ENCODE peak calls at places on chromosomes 16 and 17, in four cellular contexts. Y, R, O and N are unnamed samples.

GRCh38 chr17:65850486-65850885 is 289.0 kb upstream of the AXIN2 start:
- DNase-seq in O (no peak), R (no peak), Y (no peak), N (no peak)

GRCh38 chr16:69559164-69559563 is 6.6 kb upstream of the NFAT5 start:
- DNase-seq in O (no peak), R (no peak), Y (no peak), N (no peak)

GRCh38 chr16:23368469-23368868 is 66.4 kb downstream of the SCNN1B start:
- DNase-seq in O (no peak), R (no peak), Y (no peak), N (no peak)

GRCh38 chr17:61362396-61362795 is 37.2 kb upstream of the TBX2 start:
- DNase-seq in R (no peak), O (no peak), Y (no peak), N (no peak)

GRCh38 chr17:21532763-21533385 is 156.7 kb downstream of the KCNJ12 start:
- DNase-seq in R (no peak), Y (no peak), O (no peak), N (no peak)

GRCh38 chr16:57377080-57377841 is 5.0 kb downstream of the CX3CL1 start:
- DNase-seq in O (no peak), Y (no peak), R (peak; percentile 79), N (no peak)

GRCh38 chr17:50056217-50056960 is 479 bp downstream of the ITGA3 start:
- DNase-seq in R (no peak), Y (peak; percentile 86), O (peak; percentile 66), N (peak; percentile 62)

GRCh38 chr17:31698751-31699150 is 160.3 kb downstream of the COPRS start:
- DNase-seq in R (no peak), O (no peak), Y (no peak), N (no peak)

GRCh38 chr16:57525761-57526160 is 10.6 kb downstream of the CCDC102A start:
- DNase-seq in Y (no peak), O (no peak), R (no peak), N (peak; percentile 76)

GRCh38 chr17:62892870-62893338 is 73.1 kb upstream of the TANC2 start:
- DNase-seq in O (no peak), R (peak; percentile 47), Y (peak; percentile 72), N (peak; percentile 69)

GRCh38 chr16:46885960-46886763 is 2.0 kb downstream of the GPT2 start:
- DNase-seq in R (peak; percentile 26), O (peak; percentile 79), Y (peak; percentile 40), N (no peak)

GRCh38 chr16:82694239-82694874 is 67.6 kb downstream of the CDH13 start:
- DNase-seq in R (no peak), Y (no peak), O (no peak), N (peak; percentile 58)

GRCh38 chr17:78329263-78330059 is 30.4 kb downstream of the SOCS3 start:
- DNase-seq in Y (no peak), O (no peak), R (no peak), N (peak; percentile 85)

GRCh38 chr17:49343273-49343672 is 18.8 kb downstream of the ZNF652 start:
- DNase-seq in O (no peak), R (no peak), Y (no peak), N (peak; percentile 57)

GRCh38 chr16:65037558-65037957 is 84.3 kb downstream of the CDH11 start:
- DNase-seq in R (no peak), Y (no peak), O (no peak), N (no peak)

GRCh38 chr17:6509295-6509771 is 47.0 kb downstream of the PITPNM3 start:
- DNase-seq in R (no peak), O (no peak), Y (peak; percentile 52), N (no peak)

GRCh38 chr16:88541109-88541508 is 29.1 kb upstream of the ZC3H18 start:
- DNase-seq in R (no peak), Y (no peak), O (no peak), N (no peak)

GRCh38 chr16:7284780-7285179 is 47.9 kb upstream of the RBFOX1 start:
- DNase-seq in O (no peak), Y (no peak), R (no peak), N (no peak)

GRCh38 chr17:73093286-73093685 is 798 bp upstream of the SLC39A11 start:
- DNase-seq in R (no peak), O (no peak), Y (no peak), N (no peak)

GRCh38 chr17:16926591-16927451 is 45.1 kb downstream of the TNFRSF13B start:
- DNase-seq in R (no peak), Y (peak; percentile 51), O (no peak), N (no peak)

GRCh38 chr17:1454541-1454940 is 1.5 kb downstream of the CRK start:
- DNase-seq in R (no peak), O (no peak), Y (no peak), N (no peak)
- TF ChIP-seq CTCF in R (no peak), O (no peak), Y (no peak), N (no peak)

GRCh38 chr17:42247734-42248133 is 28.5 kb downstream of the STAT5B start:
- DNase-seq in Y (no peak), R (peak; percentile 41), O (no peak), N (peak; percentile 59)

GRCh38 chr17:42248351-42249179 is 27.6 kb downstream of the STAT5B start:
- DNase-seq in R (peak; percentile 78), Y (no peak), O (peak; percentile 91), N (peak; percentile 36)

GRCh38 chr17:42249681-42250446 is 26.3 kb downstream of the STAT5B start:
- DNase-seq in O (no peak), R (no peak), Y (no peak), N (no peak)

GRCh38 chr17:42243493-42243982 is 32.7 kb downstream of the STAT5B start:
- DNase-seq in Y (no peak), O (no peak), R (no peak), N (no peak)

GRCh38 chr17:42246515-42246914 is 29.7 kb downstream of the STAT5B start:
- DNase-seq in R (no peak), Y (no peak), O (no peak), N (no peak)
- TF ChIP-seq CTCF in R (no peak), Y (no peak), O (no peak), N (no peak)

DNA sequence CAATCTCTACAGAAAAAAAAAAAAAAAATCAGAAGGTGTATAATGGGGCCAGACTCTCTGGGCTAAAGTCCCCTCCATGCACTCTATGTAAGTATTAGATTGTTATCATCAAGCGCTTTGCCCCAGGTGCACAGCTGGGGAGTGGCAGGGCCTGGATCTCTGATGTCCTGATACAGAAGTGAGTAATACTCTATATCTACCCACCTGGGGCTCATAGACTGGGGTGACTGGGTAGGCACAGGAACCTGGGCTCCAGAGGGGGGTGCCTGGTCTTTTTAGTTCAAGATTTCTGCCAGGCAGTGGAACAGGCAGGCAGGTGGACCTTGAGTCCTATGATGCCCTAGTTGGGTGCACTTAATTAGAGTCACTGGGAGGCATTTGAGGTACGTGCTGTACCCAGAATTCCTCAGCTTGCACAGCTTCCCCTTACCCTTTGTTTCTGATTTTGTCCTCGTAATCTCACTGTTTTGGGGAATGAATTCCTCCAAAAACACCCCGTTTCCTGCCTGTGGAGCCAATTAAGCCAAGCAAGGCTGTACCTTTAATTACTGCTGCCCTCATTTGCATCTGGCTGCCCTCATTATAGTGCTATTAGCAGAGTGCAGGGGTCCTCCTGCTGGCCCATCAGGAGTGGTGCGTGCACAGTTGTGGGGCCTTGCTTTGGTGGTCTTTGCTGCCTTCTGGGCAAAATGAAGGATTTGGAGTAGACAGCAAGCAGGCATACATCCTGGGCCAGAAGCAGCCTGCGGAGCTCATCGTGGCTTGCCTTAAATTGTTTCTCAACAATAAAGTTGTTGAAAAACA is 239.0 kb downstream of the SNX29 start:
- DNase-seq in O (no peak), Y (no peak), R (no peak), N (no peak)
- TF ChIP-seq CTCF in O (no peak), Y (no peak), R (peak; percentile 52), N (peak; percentile 57)

GRCh38 chr16:87202346-87202745 is 114.8 kb downstream of the C16orf95 start:
- DNase-seq in Y (no peak), O (no peak), R (peak; percentile 30), N (peak; percentile 10)

GRCh38 chr16:87201777-87202176 is 115.4 kb downstream of the C16orf95 start:
- DNase-seq in Y (no peak), O (no peak), R (no peak), N (no peak)

GRCh38 chr16:87200637-87201036 is 116.6 kb downstream of the C16orf95 start:
- DNase-seq in R (no peak), Y (no peak), O (no peak), N (no peak)

GRCh38 chr16:87201052-87201451 is 116.1 kb downstream of the C16orf95 start:
- DNase-seq in O (peak; percentile 46), R (peak; percentile 95), Y (no peak), N (peak; percentile 89)

DNA sequence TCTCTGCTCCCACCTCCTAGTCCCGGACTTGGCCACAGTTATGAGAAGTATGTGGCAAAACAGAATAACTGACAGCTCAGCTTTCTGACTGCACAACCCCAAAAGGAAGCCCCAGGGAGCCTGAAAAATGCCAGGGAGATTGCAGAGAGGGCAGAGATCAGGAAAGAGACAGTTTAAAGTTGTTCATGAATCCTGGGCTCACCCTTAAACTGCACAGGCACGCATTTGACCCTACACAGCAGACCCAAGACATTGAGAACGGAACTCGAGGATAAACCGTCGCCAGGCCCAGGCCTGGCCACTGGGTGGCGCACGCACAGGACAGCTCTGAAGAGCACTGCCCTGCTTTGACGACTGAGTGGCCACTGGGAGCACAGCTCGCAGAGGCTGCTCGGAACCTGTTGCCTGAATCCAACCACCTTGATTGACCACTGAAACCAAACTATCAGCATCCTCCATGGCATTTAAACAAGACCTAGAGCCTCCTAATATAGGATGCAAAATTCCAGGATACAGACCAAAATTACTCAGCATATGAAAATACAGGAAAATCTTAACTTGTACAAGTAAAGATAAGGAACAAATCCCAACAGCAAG is 114.0 kb downstream of the C16orf95 start:
- DNase-seq in Y (peak; percentile 85), O (peak; percentile 36), R (peak; percentile 42), N (peak; percentile 68)
- TF ChIP-seq CTCF in Y (peak; percentile 87), O (peak; percentile 71), R (peak; percentile 97), N (peak; percentile 90)

GRCh38 chr17:13114601-13115024 is 96.8 kb upstream of the ELAC2 start:
- DNase-seq in R (peak; percentile 24), Y (no peak), O (no peak), N (peak; percentile 20)
- TF ChIP-seq CTCF in R (peak; percentile 92), Y (peak; percentile 66), O (no peak), N (peak; percentile 90)

DNA sequence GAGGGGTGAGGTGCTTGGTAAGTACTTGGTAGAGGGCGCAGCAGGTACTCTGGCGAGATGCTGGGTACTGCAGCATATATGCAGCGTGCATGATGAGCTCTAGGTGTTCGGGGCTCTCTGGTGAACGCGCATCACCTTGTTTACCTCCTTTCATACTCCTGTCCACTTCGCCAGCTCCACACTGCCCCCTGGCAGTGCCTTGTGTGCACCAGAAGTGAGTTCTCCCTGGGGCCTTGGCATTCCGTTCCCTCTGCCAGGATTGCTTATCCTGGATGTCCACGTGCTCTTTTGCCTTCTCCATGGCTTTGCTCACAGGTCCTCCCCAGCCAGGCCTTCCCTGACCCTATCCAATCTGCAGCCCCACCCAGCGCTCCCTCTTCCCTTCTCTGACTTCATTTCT is 154.2 kb downstream of the MRM1 start:
- DNase-seq in O (no peak), R (no peak), Y (no peak), N (no peak)
- TF ChIP-seq CTCF in O (no peak), R (peak; percentile 29), Y (peak; percentile 30), N (peak; percentile 54)

DNA sequence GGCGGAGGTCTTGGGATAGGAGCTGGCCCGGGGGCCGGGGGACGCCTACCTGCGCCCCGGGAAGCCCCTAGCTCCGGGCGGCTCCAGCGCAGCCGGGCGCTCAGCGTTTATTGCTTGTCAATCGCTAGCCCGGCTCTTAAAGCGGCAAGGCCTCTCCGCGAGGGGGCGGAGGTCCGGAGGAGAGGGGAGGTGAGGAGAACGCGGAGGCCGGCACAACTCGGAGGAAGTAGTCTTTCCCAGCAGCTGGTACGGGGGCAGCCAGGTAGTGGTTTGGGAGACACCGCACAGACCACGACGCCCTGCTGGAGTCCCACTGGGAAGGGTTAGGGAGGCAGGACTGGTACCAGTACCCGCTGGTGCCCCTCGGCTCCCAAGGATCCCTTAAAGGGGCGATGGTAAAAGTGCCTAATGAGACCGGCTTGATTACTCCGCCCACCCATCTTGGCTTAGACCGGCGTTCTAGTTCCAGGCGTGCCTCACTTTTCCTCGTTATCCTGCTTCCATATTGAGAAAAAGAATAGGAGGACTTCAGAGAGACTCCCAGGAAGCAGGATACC is at the start of gene MPP2:
- DNase-seq in Y (peak; percentile 75), O (peak; percentile 33), R (peak; percentile 26), N (peak; percentile 37)
- TF ChIP-seq CTCF in Y (no peak), O (peak; percentile 41), R (peak; percentile 30), N (peak; percentile 68)